ENCODE peak calls at places on chromosomes 13 and 19, in seven cellular contexts. One of them, this sample, is unnamed.

GRCh38 chr19:9848060-9848459 is 12.9 kb downstream of the PIN1 start:
- DNase-seq in T follicular helper cell: peak
- DNase-seq in BJ: no peak
- DNase-seq in mesenchymal stem cell: no peak
- DNase-seq in endothelial cell: peak
- DNase-seq in OCI-LY7: peak
- DNase-seq in DMS79: no peak
- DNase-seq in this sample: no peak

GRCh38 chr19:5035817-5036732 is 67.2 kb downstream of the KDM4B start:
- DNase-seq in OCI-LY7: no peak
- DNase-seq in endothelial cell: no peak
- DNase-seq in DMS79: no peak
- DNase-seq in mesenchymal stem cell: no peak
- DNase-seq in T follicular helper cell: no peak
- DNase-seq in BJ: no peak
- DNase-seq in this sample: no peak

GRCh38 chr19:39352549-39353285 is 10.5 kb downstream of the SAMD4B start:
- DNase-seq in BJ: no peak
- DNase-seq in T follicular helper cell: no peak
- DNase-seq in mesenchymal stem cell: no peak
- DNase-seq in DMS79: no peak
- DNase-seq in OCI-LY7: no peak
- DNase-seq in endothelial cell: no peak
- DNase-seq in this sample: no peak

GRCh38 chr13:43132228-43132627 is 108.8 kb downstream of the DNAJC15 start:
- DNase-seq in OCI-LY7: peak
- DNase-seq in DMS79: no peak
- DNase-seq in endothelial cell: peak
- DNase-seq in mesenchymal stem cell: peak
- DNase-seq in BJ: no peak
- DNase-seq in T follicular helper cell: no peak
- DNase-seq in this sample: peak

GRCh38 chr13:50309872-50310594 is 294.8 kb downstream of the KCNRG start:
- DNase-seq in T follicular helper cell: no peak
- DNase-seq in BJ: no peak
- DNase-seq in OCI-LY7: no peak
- DNase-seq in endothelial cell: no peak
- DNase-seq in mesenchymal stem cell: peak
- DNase-seq in DMS79: no peak
- DNase-seq in this sample: peak

GRCh38 chr13:80906860-80907259 is 565.9 kb upstream of the SPRY2 start:
- DNase-seq in mesenchymal stem cell: no peak
- DNase-seq in DMS79: no peak
- DNase-seq in endothelial cell: no peak
- DNase-seq in BJ: no peak
- DNase-seq in T follicular helper cell: no peak
- DNase-seq in OCI-LY7: no peak
- DNase-seq in this sample: no peak

GRCh38 chr13:32164622-32165268 is 133.2 kb downstream of the FRY start:
- DNase-seq in OCI-LY7: peak
- DNase-seq in BJ: no peak
- DNase-seq in mesenchymal stem cell: peak
- DNase-seq in DMS79: peak
- DNase-seq in T follicular helper cell: peak
- DNase-seq in endothelial cell: peak
- DNase-seq in this sample: peak

GRCh38 chr19:49581007-49581508 is at the start of gene PRRG2:
- DNase-seq in DMS79: no peak
- DNase-seq in mesenchymal stem cell: no peak
- DNase-seq in BJ: no peak
- DNase-seq in endothelial cell: no peak
- DNase-seq in T follicular helper cell: no peak
- DNase-seq in OCI-LY7: no peak
- DNase-seq in this sample: peak